ENCODE peak calls at places on chromosomes 12 and 14, in eight cellular contexts. Y is glutamatergic neuron, H is HCT116, D is fibroblast of lung, K is gastrocnemius medialis, U is mucosa of descending colon, X is WERI-Rb-1, L is bronchial epithelial cell. P is an unnamed sample.

GRCh38 chr12:105724651-105725050 is 394.2 kb downstream of the C12orf75 start:
- DNase-seq in L (no peak), K (no peak), Y (no peak), U (no peak), D (no peak), H (no peak), X (no peak), P (no peak)

GRCh38 chr12:122981587-122982493 is 1.4 kb downstream of the ARL6IP4 start:
- DNase-seq in U (no peak), X (no peak), L (no peak), Y (no peak), H (no peak), D (no peak), K (no peak), P (no peak)

GRCh38 chr12:57845478-57846284 is 848 bp downstream of the CTDSP2 start:
- DNase-seq in X (peak), K (peak), L (no peak), H (no peak), Y (peak), U (peak), D (no peak), P (peak)

GRCh38 chr12:85280138-85280983 is at the start of gene ALX1:
- DNase-seq in U (peak), D (peak), X (peak), Y (peak), L (peak), K (no peak), H (no peak), P (peak)

GRCh38 chr12:4031703-4032291 is 158.6 kb upstream of the PARP11 start:
- DNase-seq in D (no peak), Y (no peak), K (no peak), U (peak), X (no peak), H (no peak), L (peak), P (no peak)

GRCh38 chr14:102362084-102362483 is 606 bp downstream of the CINP start:
- DNase-seq in X (no peak), D (peak), H (no peak), K (no peak), U (no peak), L (peak), Y (no peak), P (no peak)

GRCh38 chr14:53409974-53410373 is 256.9 kb upstream of the DDHD1 start:
- DNase-seq in X (no peak), Y (no peak), H (no peak), L (peak), D (no peak), U (no peak), K (no peak), P (no peak)

GRCh38 chr14:72666610-72667009 is 227.3 kb downstream of the DPF3 start:
- DNase-seq in X (no peak), U (no peak), H (peak), L (peak), Y (no peak), D (peak), K (no peak), P (no peak)

GRCh38 chr14:102902523-102903247 is 19.8 kb upstream of the AMN start:
- DNase-seq in Y (no peak), K (no peak), L (no peak), U (no peak), H (no peak), X (peak), D (no peak), P (no peak)

GRCh38 chr12:89349814-89350213 is 2.5 kb downstream of the DUSP6 start:
- DNase-seq in L (peak), H (no peak), K (peak), X (no peak), Y (peak), U (no peak), D (peak), P (peak)

GRCh38 chr12:124523071-124523470 is 44.3 kb downstream of the NCOR2 start:
- DNase-seq in K (no peak), U (no peak), Y (no peak), D (no peak), H (no peak), X (no peak), L (peak), P (no peak)

GRCh38 chr14:100789460-100790417 is 36.2 kb upstream of the MEG3 start:
- DNase-seq in X (no peak), U (no peak), L (no peak), Y (no peak), D (no peak), K (no peak), H (no peak), P (no peak)

GRCh38 chr14:21047378-21047781 is 5.2 kb downstream of the RNASE7 start:
- DNase-seq in K (no peak), L (no peak), D (no peak), Y (no peak), H (no peak), X (no peak), U (no peak), P (no peak)

GRCh38 chr12:130456375-130457199 is 118.9 kb downstream of the PIWIL1 start:
- DNase-seq in L (no peak), H (no peak), Y (no peak), X (no peak), K (no peak), U (no peak), D (no peak), P (no peak)

GRCh38 chr14:62098357-62098756 is 336.1 kb downstream of the SNAPC1 start:
- DNase-seq in U (no peak), D (no peak), Y (no peak), X (no peak), H (no peak), K (no peak), L (no peak), P (no peak)

GRCh38 chr14:44529026-44529425 is 21.9 kb upstream of the FSCB start:
- DNase-seq in H (no peak), Y (no peak), K (no peak), U (no peak), L (no peak), D (peak), X (no peak), P (no peak)

GRCh38 chr12:108576660-108577234 is 14.4 kb downstream of the ISCU start:
- DNase-seq in D (no peak), L (no peak), X (no peak), U (no peak), Y (no peak), K (no peak), H (no peak), P (no peak)

GRCh38 chr14:56894591-56894991 is 84.3 kb upstream of the OTX2 start:
- DNase-seq in H (no peak), D (no peak), X (no peak), Y (no peak), K (no peak), L (no peak), U (no peak), P (no peak)

GRCh38 chr14:30706704-30707103 is 84.6 kb downstream of the SCFD1 start:
- DNase-seq in X (peak), Y (no peak), U (no peak), D (no peak), K (no peak), L (no peak), H (no peak), P (no peak)

GRCh38 chr14:22657861-22658260 is 13.7 kb upstream of the OR6J1 start:
- DNase-seq in U (no peak), X (no peak), Y (no peak), H (no peak), L (peak), K (no peak), D (peak), P (no peak)
- TF ChIP-seq CTCF in U (no peak), X (peak), Y (no peak), H (peak), L (peak), K (no peak), D (peak), P (no peak)

GRCh38 chr14:64786296-64787149 is 82.3 kb downstream of the PLEKHG3 start:
- DNase-seq in Y (no peak), U (no peak), H (no peak), X (no peak), K (no peak), L (no peak), D (peak), P (no peak)

GRCh38 chr14:64778114-64778754 is 74.0 kb downstream of the PLEKHG3 start:
- DNase-seq in U (no peak), Y (no peak), H (no peak), X (peak), D (no peak), K (peak), L (no peak), P (no peak)

GRCh38 chr14:64784006-64784405 is 79.8 kb downstream of the PLEKHG3 start:
- DNase-seq in K (no peak), U (no peak), D (no peak), X (no peak), L (no peak), H (no peak), Y (no peak), P (no peak)

GRCh38 chr14:64779472-64779871 is 75.2 kb downstream of the PLEKHG3 start:
- DNase-seq in K (no peak), Y (no peak), X (no peak), H (no peak), U (no peak), L (no peak), D (no peak), P (no peak)

GRCh38 chr14:64782196-64782595 is 78.0 kb downstream of the PLEKHG3 start:
- DNase-seq in U (no peak), Y (no peak), L (no peak), D (no peak), X (no peak), H (no peak), K (no peak), P (no peak)
- TF ChIP-seq CTCF in U (no peak), Y (no peak), L (no peak), D (no peak), X (no peak), H (no peak), K (no peak), P (no peak)

DNA sequence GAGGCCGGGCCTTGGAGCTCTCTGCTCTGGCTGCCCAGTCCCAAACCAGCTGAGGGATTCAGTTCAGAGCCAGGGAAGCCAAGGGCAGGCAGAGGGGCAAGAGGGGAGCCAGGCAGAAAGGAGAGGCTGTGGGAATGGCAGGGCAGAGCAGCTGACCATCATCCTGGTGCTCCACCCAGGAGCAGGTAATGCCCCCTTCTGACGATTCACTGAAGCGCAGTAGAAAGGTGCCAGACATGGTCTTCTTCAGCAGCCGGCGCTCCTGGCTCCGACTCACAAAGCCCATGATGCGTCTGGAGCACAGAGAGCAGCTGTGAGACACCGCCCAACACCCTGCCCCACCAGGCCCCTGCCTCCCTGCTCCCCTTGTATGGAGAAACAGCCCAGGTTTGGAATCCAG is 8.0 kb downstream of the IL23A start:
- DNase-seq in U (no peak), D (no peak), X (peak), Y (no peak), H (no peak), L (no peak), K (no peak), P (no peak)
- TF ChIP-seq CTCF in U (no peak), D (no peak), X (peak), Y (no peak), H (peak), L (no peak), K (no peak), P (no peak)

GRCh38 chr12:126347421-126347820 is 1282.2 kb downstream of the AACS start:
- DNase-seq in K (no peak), U (no peak), Y (no peak), D (no peak), X (peak), H (no peak), L (no peak), P (no peak)
- TF ChIP-seq CTCF in K (no peak), U (no peak), Y (peak), D (no peak), X (peak), H (no peak), L (no peak), P (no peak)

DNA sequence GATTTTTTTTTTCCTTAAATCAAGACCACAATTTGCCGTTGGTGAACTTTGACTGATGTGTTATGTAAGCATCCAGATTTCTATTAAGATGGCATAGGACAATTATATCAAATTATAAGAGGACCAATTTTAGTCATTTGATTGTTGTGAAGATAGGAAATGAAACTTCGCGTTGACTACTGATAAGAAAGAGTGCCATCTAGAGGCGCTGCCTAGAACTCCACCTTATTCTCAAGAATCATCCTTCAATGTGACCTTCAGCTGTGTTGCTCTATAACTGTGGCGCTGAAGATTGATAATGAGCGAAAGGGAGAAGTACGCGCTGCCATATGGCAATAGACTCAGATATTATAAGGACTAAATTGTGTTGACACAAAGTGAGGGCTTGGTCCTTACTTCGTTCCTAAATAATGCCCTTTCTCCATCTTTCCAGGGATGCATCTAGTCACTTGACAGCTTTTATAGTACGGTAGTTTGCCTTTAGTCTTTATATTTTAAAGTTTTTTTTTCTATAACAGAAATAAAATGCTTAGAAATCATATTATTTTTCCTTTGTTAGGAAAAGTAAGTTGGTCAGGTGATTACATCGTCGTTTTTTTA is 350.8 kb upstream of the STXBP6 start:
- DNase-seq in D (peak), Y (peak), L (peak), U (no peak), X (peak), H (no peak), K (no peak), P (peak)
- TF ChIP-seq CTCF in D (peak), Y (peak), L (peak), U (peak), X (peak), H (peak), K (peak), P (peak)

DNA sequence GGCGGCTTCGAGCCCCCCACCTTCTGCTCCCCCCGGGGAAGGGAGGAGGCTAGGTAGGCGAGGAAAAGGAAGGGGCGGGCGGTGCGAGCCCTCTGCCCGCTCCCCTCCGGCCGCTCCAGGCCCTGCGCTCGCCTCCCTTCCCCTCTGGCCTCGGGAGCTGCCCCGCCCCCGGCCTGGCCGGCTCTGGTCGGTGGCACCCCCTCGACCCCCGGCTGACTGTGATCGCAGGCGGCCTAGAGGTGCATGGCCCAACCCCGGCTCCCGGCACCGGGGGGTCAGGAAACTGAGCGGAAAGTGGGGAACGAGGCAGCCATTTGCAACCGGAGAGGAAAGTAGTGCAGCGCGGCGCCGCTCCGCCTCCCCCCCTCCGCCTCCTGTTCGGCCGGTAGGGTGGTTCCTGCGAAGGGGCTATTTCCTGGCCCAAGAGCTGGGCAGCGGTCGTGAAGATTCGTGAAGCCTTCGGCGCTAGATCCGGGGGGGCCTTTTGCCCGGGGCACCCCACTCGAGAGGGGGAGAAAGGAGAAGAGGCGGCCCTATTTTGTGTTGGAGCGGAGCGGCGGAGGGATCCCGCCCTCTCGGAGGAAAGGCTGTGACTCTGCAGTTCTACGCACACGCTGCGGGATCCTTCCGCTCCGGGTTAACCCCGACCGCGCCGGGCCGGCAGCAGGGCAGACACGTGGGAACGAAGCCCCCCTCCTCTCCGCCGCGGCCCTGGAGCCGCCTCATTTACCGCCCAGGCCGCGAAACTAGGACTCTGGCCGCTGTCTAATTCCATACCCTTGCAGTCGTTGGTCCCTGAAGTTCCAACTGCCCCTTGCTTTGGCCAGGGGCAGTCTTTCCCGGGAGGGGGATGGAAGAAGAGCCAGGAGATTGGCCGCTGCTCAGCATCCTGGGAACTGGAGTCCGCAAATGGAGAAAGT is at the start of gene KMT2D:
- DNase-seq in K (peak), X (peak), U (peak), L (peak), H (peak), D (peak), Y (peak), P (peak)
- TF ChIP-seq CTCF in K (peak), X (no peak), U (no peak), L (peak), H (peak), D (peak), Y (no peak), P (no peak)

GRCh38 chr14:37583358-37584210 is 11.5 kb downstream of the FOXA1 start:
- DNase-seq in Y (peak), H (no peak), L (no peak), D (no peak), U (peak), X (no peak), K (no peak), P (no peak)

GRCh38 chr14:37585971-37586759 is 8.9 kb downstream of the FOXA1 start:
- DNase-seq in U (no peak), H (no peak), X (no peak), K (no peak), D (no peak), L (peak), Y (no peak), P (no peak)

GRCh38 chr14:37584211-37585100 is 10.6 kb downstream of the FOXA1 start:
- DNase-seq in U (peak), Y (peak), H (no peak), D (no peak), L (peak), X (no peak), K (no peak), P (no peak)

GRCh38 chr14:37586783-37587428 is 8.1 kb downstream of the FOXA1 start:
- DNase-seq in L (peak), H (no peak), X (no peak), Y (no peak), K (no peak), U (no peak), D (no peak), P (no peak)

GRCh38 chr14:37585101-37585479 is 10.0 kb downstream of the FOXA1 start:
- DNase-seq in D (no peak), L (peak), Y (peak), X (peak), U (peak), K (no peak), H (no peak), P (no peak)
- TF ChIP-seq CTCF in D (no peak), L (no peak), Y (no peak), X (no peak), U (no peak), K (no peak), H (no peak), P (no peak)

GRCh38 chr12:80314741-80315140 is 129.3 kb upstream of the PTPRQ start:
- DNase-seq in Y (no peak), D (no peak), L (no peak), K (no peak), U (no peak), X (no peak), H (no peak), P (no peak)

GRCh38 chr12:80316141-80316700 is 127.8 kb upstream of the PTPRQ start:
- DNase-seq in L (no peak), Y (no peak), X (no peak), H (no peak), U (no peak), D (peak), K (no peak), P (no peak)

GRCh38 chr12:80317899-80318298 is 126.1 kb upstream of the PTPRQ start:
- DNase-seq in H (no peak), U (no peak), Y (no peak), D (no peak), K (no peak), L (no peak), X (no peak), P (no peak)

GRCh38 chr12:80313184-80313583 is 130.9 kb upstream of the PTPRQ start:
- DNase-seq in H (no peak), L (peak), U (no peak), K (no peak), X (no peak), Y (no peak), D (peak), P (no peak)
- TF ChIP-seq CTCF in H (peak), L (peak), U (no peak), K (no peak), X (no peak), Y (no peak), D (no peak), P (no peak)

GRCh38 chr14:97218713-97219355 is 421.7 kb downstream of the VRK1 start:
- DNase-seq in K (no peak), X (no peak), H (no peak), U (peak), D (no peak), L (no peak), Y (peak), P (peak)
- TF ChIP-seq CTCF in K (no peak), X (no peak), H (no peak), U (no peak), D (no peak), L (no peak), Y (no peak), P (no peak)

GRCh38 chr12:114360485-114360884 is 45.5 kb downstream of the TBX5 start:
- DNase-seq in D (no peak), Y (no peak), U (no peak), L (no peak), H (no peak), K (no peak), X (no peak), P (no peak)

DNA sequence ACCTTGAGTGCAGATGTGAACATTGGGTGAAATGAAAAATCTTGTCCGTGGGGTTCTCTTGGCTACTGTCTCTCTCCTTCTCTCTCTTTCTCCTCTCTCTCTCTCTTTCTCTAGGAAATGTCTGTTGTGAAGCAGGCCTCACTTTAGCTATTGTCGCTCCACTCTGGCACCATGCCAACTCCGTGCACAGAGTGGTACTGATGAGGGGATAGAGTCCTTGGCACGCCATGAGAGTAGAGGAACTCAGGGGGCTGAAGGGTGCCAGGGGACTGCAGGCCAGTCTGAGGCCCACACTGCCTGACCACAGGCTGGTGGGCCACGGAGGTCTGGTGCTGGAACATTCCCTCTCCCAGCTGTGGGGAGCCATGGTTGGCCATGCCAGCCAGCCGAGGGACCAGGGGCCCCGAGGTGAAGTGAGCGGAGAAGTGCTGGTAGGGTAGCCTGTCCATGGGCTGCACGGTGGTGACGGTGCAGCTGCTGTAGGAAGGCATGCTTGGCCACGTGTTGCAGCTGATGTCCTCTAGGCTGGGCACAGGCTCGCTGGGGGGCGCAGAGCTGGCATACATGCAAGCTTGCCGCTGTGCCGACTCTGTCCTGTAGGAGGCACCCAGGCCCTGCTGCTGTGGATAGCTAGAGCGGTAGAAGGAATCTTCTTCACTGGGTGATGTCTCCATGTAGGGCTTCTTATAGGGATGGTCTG is 50.4 kb downstream of the TBX5 start:
- DNase-seq in L (no peak), D (peak), U (no peak), X (peak), Y (no peak), H (peak), K (no peak), P (peak)
- TF ChIP-seq CTCF in L (no peak), D (peak), U (no peak), X (peak), Y (no peak), H (peak), K (no peak), P (peak)